ENCODE peak calls at places on chromosomes 2 and 18, in seven cellular contexts. P, Z, C, V, K, M and D are unnamed samples.

GRCh38 chr2:9658972-9659371 is 28.2 kb upstream of the YWHAQ start:
- DNase-seq in P (no peak), Z (no peak), C (peak), V (no peak), K (no peak), M (peak), D (no peak)

GRCh38 chr2:60806988-60807681 is 51.1 kb downstream of the PAPOLG start:
- DNase-seq in P (peak), Z (peak), C (peak), V (no peak), K (peak), M (peak), D (peak)

GRCh38 chr2:26251893-26252292 is 7.2 kb downstream of the HADHB start:
- DNase-seq in P (no peak), Z (peak), C (peak), V (no peak), K (no peak), M (no peak), D (no peak)

GRCh38 chr18:12960846-12961397 is 13.1 kb downstream of the SEH1L start:
- DNase-seq in P (no peak), Z (no peak), C (no peak), V (no peak), K (no peak), M (no peak), D (no peak)

GRCh38 chr2:98730851-98731708 is at the start of gene MGAT4A:
- DNase-seq in P (no peak), Z (peak), C (no peak), V (peak), K (peak), M (peak), D (peak)

GRCh38 chr18:48017625-48018024 is 87.2 kb upstream of the SMAD2 start:
- DNase-seq in P (no peak), Z (peak), C (peak), V (no peak), K (no peak), M (no peak), D (no peak)

GRCh38 chr2:12903272-12903671 is 186.5 kb downstream of the TRIB2 start:
- DNase-seq in P (no peak), Z (no peak), C (no peak), V (no peak), K (no peak), M (no peak), D (no peak)

GRCh38 chr2:207352978-207353377 is 176.8 kb upstream of the CREB1 start:
- DNase-seq in P (no peak), Z (no peak), C (no peak), V (peak), K (peak), M (no peak), D (no peak)

GRCh38 chr2:170817247-170817998 is 736 bp downstream of the GAD1 start:
- DNase-seq in P (no peak), Z (peak), C (peak), V (peak), K (no peak), M (peak), D (no peak)

GRCh38 chr18:36693931-36694661 is 134.7 kb downstream of the TPGS2 start:
- DNase-seq in P (no peak), Z (no peak), C (peak), V (no peak), K (no peak), M (no peak), D (no peak)
- H3K4me3 ChIP-seq in P (peak), Z (no peak), C (peak), V (no peak), K (no peak), M (no peak), D (no peak)

DNA sequence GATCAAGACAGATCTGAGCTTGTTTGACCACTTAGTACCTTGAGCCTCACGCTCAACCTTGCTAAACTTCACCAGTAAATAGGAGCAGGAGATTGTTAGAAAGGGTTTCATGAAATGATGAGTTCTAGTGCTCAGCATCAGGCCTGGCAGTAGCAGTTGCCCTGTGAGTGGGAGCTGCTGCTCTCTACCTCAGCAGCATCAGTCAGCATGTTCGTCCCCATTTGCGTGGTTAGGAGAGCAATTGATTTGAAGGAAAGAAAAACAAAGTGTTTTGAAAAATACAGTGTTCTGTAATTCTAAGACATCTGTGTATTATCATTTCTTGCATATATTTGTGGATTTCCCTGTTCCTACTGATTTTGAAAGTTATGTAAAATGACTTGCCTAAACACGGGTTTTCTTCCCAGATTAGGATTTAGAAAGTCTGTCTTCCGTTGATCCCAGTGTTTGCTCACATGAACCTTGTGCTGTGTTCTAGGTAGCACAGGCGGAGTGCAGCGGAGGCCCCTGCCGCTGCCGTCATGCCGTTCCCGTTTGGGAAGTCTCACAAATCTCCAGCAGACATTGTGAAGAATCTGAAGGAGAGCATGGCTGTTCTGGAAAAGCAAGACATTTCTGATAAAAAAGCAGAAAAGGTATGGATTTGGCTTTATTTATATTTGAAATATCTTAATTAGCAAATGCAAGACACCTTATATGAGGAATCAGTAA is 47.0 kb downstream of the CAB39 start:
- DNase-seq in P (no peak), Z (peak), C (no peak), V (no peak), K (no peak), M (no peak), D (no peak)
- H3K4me3 ChIP-seq in P (no peak), Z (no peak), C (no peak), V (no peak), K (no peak), M (no peak), D (no peak)

GRCh38 chr18:70288171-70288850 is 534 bp upstream of the SOCS6 start:
- DNase-seq in P (no peak), Z (peak), C (peak), V (peak), K (no peak), M (no peak), D (no peak)
- H3K4me3 ChIP-seq in P (peak), Z (peak), C (peak), V (peak), K (no peak), M (peak), D (no peak)

DNA sequence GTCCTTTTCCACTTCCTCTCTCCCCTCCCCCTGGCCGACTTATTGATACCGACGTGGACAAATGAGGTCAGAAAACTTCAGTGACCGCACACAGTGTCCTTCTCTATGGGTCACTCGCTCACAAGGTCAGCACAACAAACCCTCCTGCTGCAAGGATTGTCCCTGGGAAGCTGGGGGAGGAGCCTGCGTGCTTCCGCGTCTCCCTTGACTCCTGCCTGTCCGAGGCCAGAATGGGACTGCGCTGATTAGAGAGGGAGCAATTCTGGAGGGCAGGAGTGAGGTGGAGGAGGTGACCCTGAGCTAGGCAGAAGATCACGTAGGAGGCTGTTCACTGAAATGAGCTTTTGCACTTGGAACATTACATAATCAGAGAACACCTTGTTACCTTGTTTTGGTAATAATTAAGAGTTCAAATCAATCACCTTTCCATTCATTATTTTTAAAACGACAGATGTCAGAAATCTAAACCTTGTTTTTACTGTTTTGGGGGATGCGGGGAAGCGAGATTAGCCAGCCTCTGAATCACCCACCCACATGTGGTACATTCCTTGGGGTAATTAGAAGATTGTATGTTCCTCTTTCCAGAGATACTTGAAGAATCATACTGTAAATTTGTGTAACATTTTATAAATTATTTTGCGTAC is 70.6 kb downstream of the CTAGE1 start:
- DNase-seq in P (peak), Z (peak), C (peak), V (peak), K (no peak), M (no peak), D (no peak)
- H3K4me3 ChIP-seq in P (peak), Z (peak), C (no peak), V (peak), K (peak), M (no peak), D (peak)

DNA sequence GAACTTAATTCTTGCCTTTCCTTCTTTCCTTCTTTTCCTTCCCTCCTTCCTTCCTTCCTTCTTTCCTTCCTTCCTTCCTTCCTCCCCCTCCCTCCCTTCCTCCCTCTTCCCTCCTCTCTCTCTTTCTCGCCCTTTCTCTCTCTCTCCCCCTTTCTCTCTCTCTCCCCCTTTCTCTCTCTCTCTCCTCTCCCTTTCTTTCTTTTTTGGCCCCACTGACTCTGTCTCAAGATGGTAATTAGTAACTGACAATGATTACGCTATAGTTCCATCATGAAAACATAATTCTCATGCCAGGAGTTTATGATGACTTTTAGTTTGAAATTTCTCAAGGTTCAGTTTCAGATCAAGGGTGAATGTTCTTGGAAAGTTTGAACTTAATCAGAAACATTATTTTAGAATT is 14.8 kb upstream of the CTLA4 start:
- DNase-seq in P (no peak), Z (no peak), C (no peak), V (no peak), K (no peak), M (no peak), D (no peak)
- H3K4me3 ChIP-seq in P (no peak), Z (no peak), C (no peak), V (no peak), K (no peak), M (no peak), D (no peak)

GRCh38 chr2:61887684-61888303 is 662 bp downstream of the CCT4 start:
- DNase-seq in P (no peak), Z (peak), C (peak), V (peak), K (peak), M (peak), D (no peak)

GRCh38 chr2:61889212-61889956 is 928 bp upstream of the CCT4 start:
- DNase-seq in P (no peak), Z (no peak), C (no peak), V (no peak), K (no peak), M (no peak), D (peak)

GRCh38 chr2:61882850-61883249 is 5.6 kb downstream of the CCT4 start:
- DNase-seq in P (no peak), Z (no peak), C (no peak), V (no peak), K (no peak), M (no peak), D (no peak)

DNA sequence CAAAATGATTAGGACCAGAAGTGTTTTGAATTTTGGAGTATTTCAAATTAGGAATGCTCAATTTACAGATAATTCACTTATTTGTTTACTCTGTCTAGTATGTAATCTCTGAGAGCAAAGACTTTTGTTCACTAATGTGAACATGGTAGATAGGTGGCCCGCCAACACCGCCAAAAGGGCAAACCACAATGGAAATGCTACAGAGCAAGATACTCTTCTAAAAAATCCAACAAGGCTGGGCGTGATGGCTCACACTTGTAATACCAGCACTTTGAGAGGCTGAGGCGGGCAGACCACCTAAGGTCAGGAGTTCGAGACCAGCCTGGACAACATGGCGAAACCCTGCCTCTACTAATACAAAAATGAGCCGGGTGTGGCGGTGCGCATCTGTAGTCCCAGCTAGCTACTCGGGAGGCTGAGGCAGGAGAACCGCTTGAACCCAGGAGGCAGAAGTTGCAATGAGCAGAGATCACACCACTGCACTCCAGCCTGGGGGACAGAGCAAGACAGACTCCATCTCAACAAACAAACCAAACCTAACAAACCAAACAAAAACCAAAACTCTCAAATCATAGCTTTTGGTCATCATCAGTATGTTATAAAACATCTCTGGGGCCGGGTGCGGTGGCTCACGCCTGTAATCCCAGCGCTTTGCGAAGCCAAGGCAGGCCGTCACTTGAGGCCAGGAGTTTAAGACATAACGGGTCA is 2.4 kb downstream of the CCT4 start:
- DNase-seq in P (no peak), Z (no peak), C (no peak), V (no peak), K (no peak), M (no peak), D (no peak)
- H3K4me3 ChIP-seq in P (peak), Z (peak), C (peak), V (peak), K (no peak), M (peak), D (peak)

DNA sequence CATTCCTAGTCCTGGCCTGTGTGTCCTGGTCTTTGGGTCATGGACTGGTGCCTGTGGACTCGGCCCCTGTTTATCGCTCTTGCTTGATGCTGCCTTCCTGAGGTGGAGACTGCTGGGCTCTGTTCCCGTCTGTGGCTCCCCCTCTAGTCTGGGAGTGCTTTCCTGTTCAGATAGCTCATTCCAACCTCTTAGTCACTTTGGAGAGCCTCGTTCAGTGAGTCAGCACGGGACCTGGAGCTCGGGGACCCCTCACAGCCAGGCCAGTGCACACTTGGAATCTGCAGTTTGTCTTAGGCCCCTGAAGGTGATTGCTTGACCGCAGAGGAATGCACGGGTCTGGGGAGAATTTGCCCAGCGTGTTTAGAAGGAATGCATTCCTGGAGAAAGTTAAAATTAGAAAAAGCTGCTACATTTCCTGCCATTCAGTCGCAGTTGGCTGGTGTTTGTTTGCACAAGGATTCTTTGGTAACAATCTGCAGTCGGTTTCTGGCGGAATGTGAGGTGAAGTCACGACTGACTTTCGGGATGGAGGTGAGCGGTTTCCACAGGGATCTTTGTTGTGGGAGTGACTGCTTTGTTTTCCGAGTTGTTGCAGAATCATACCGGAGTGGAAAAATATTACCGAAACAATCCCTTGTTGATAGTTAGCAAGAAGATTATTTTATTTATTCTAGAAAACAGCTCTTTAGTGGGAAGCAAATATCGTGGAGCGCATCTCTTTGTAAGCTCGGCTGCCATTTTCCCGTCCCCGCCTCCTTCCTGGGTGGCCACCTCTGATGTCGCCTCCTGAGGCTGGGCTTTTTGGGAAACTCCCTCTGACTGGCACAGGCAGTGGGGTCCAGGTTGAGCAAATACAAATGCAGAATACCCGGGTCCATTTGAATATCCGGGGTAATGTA is 29.6 kb downstream of the SH3BP4 start:
- DNase-seq in P (peak), Z (peak), C (peak), V (peak), K (no peak), M (peak), D (no peak)
- H3K4me3 ChIP-seq in P (peak), Z (peak), C (no peak), V (no peak), K (no peak), M (peak), D (no peak)

GRCh38 chr2:232088771-232089170 is 127.3 kb downstream of the DIS3L2 start:
- DNase-seq in P (no peak), Z (no peak), C (peak), V (no peak), K (no peak), M (no peak), D (no peak)

GRCh38 chr2:232085179-232085578 is 123.7 kb downstream of the DIS3L2 start:
- DNase-seq in P (no peak), Z (no peak), C (no peak), V (no peak), K (no peak), M (no peak), D (no peak)

GRCh38 chr2:232085826-232086425 is 124.4 kb downstream of the DIS3L2 start:
- DNase-seq in P (no peak), Z (no peak), C (no peak), V (no peak), K (no peak), M (no peak), D (no peak)
- H3K4me3 ChIP-seq in P (no peak), Z (no peak), C (no peak), V (no peak), K (no peak), M (no peak), D (no peak)

GRCh38 chr2:197496695-197497094 is 2.9 kb downstream of the HSPD1 start:
- DNase-seq in P (no peak), Z (no peak), C (no peak), V (no peak), K (no peak), M (no peak), D (no peak)

GRCh38 chr2:197498627-197498936 is 1.1 kb downstream of the HSPD1 start:
- DNase-seq in P (no peak), Z (no peak), C (no peak), V (no peak), K (no peak), M (no peak), D (no peak)

GRCh38 chr2:197498937-197499593 is 575 bp downstream of the HSPD1 start:
- DNase-seq in P (peak), Z (peak), C (peak), V (peak), K (peak), M (peak), D (peak)

GRCh38 chr2:197495433-197496134 is 4.1 kb downstream of the HSPD1 start:
- DNase-seq in P (no peak), Z (no peak), C (no peak), V (no peak), K (no peak), M (no peak), D (no peak)

DNA sequence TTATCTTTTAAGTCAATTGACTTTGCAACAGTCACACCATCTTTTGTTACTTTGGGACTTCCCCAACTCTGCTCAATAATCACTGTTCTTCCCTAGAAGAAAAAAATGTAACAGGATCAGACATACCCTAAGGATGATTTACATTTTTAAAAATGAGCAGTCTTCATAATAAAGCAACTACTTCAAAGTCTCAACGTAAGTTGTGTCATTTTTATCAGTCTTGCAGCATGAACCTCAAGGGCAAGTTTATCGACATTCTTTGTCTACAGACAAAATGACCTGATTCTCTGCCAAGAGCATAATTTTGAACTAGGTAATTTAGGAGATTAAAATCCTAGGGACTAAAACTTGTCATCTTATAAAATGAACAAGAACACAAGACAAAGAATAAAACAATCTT is 2.3 kb downstream of the HSPD1 start:
- DNase-seq in P (no peak), Z (no peak), C (no peak), V (no peak), K (no peak), M (no peak), D (no peak)
- H3K4me3 ChIP-seq in P (no peak), Z (peak), C (peak), V (peak), K (no peak), M (peak), D (peak)

GRCh38 chr2:74715880-74716279 is 61.8 kb downstream of the SEMA4F start:
- DNase-seq in P (peak), Z (no peak), C (no peak), V (no peak), K (no peak), M (no peak), D (no peak)
- H3K4me3 ChIP-seq in P (peak), Z (peak), C (peak), V (peak), K (peak), M (peak), D (peak)